ENCODE peak calls at places on chromosomes 2 and 18, in eight cellular contexts. K, B, M, G, R, O, L and Z are unnamed samples.

GRCh38 chr2:8622199-8622911 is 59.5 kb upstream of the ID2 start:
- DNase-seq in K (no peak), B (no peak), M (no peak), G (no peak), R (no peak), O (no peak), L (no peak), Z (no peak)

GRCh38 chr2:58027029-58027428 is 19.6 kb upstream of the VRK2 start:
- DNase-seq in K (no peak), B (no peak), M (no peak), G (no peak), R (no peak), O (no peak), L (no peak), Z (no peak)

GRCh38 chr2:181788883-181789555 is 102.5 kb upstream of the ITPRID2 start:
- DNase-seq in K (no peak), B (no peak), M (no peak), G (no peak), R (no peak), O (no peak), L (no peak), Z (no peak)

GRCh38 chr2:121748202-121748601 is 7.2 kb upstream of the TSN start:
- DNase-seq in K (peak), B (peak), M (no peak), G (no peak), R (peak), O (no peak), L (peak), Z (peak)

GRCh38 chr2:198296665-198297308 is 492.4 kb downstream of the PLCL1 start:
- DNase-seq in K (peak), B (peak), M (no peak), G (no peak), R (peak), O (peak), L (peak), Z (peak)

GRCh38 chr2:53768233-53768542 is 584 bp downstream of the CHAC2 start:
- DNase-seq in K (peak), B (peak), M (no peak), G (no peak), R (no peak), O (no peak), L (peak), Z (peak)

GRCh38 chr2:27322766-27323591 is at the start of gene MPV17:
- DNase-seq in K (peak), B (peak), M (peak), G (peak), R (peak), O (peak), L (peak), Z (peak)

GRCh38 chr2:47536696-47537095 is 133.7 kb downstream of the MSH2 start:
- DNase-seq in K (no peak), B (no peak), M (no peak), G (no peak), R (no peak), O (no peak), L (no peak), Z (no peak)

GRCh38 chr2:156430978-156431358 is 5.2 kb upstream of the GPD2 start:
- DNase-seq in K (no peak), B (peak), M (no peak), G (no peak), R (peak), O (no peak), L (peak), Z (peak)

GRCh38 chr2:187453078-187453641 is 5.1 kb upstream of the CALCRL start:
- DNase-seq in K (peak), B (peak), M (no peak), G (no peak), R (peak), O (no peak), L (peak), Z (peak)

GRCh38 chr2:11243512-11243911 is 88.2 kb downstream of the SLC66A3 start:
- DNase-seq in K (no peak), B (no peak), M (no peak), G (no peak), R (no peak), O (no peak), L (no peak), Z (no peak)

GRCh38 chr2:239441261-239441701 is 40.5 kb upstream of the HDAC4 start:
- DNase-seq in K (no peak), B (no peak), M (no peak), G (no peak), R (peak), O (no peak), L (no peak), Z (no peak)

GRCh38 chr2:239443102-239443620 is 42.3 kb upstream of the HDAC4 start:
- DNase-seq in K (no peak), B (no peak), M (no peak), G (no peak), R (no peak), O (no peak), L (no peak), Z (no peak)

GRCh38 chr2:239441724-239442123 is 40.9 kb upstream of the HDAC4 start:
- DNase-seq in K (no peak), B (no peak), M (no peak), G (no peak), R (no peak), O (no peak), L (no peak), Z (no peak)

GRCh38 chr2:239440511-239440959 is 39.7 kb upstream of the HDAC4 start:
- DNase-seq in K (no peak), B (no peak), M (no peak), G (no peak), R (peak), O (no peak), L (no peak), Z (no peak)

DNA sequence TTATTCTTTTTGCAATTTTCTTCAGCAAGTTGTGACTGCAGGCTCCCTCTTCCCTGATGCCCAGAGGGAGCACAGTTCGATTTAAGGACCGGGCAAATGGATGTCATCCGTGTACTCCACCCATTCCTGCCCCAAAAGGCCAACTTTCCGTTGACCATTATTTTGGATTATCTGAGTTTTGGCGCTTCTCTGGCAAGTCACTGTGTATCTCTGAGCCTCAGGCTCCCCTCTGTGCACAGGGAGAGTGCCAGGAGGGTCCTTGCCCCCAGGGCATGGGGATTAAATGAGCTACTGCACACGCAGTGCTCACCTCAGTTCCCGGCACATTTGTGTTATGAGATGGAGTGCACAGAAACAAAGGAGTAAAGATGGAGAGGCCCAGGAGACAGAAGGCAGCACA is 41.4 kb upstream of the HDAC4 start:
- DNase-seq in K (no peak), B (no peak), M (no peak), G (no peak), R (no peak), O (no peak), L (no peak), Z (no peak)
- H3K4me3 ChIP-seq in K (no peak), B (no peak), M (no peak), G (no peak), R (no peak), O (no peak), L (no peak), Z (no peak)

GRCh38 chr18:75351409-75351808 is 76.1 kb downstream of the SMIM21 start:
- DNase-seq in K (no peak), B (no peak), M (no peak), G (no peak), R (no peak), O (no peak), L (no peak), Z (no peak)
- TF ChIP-seq CTCF in K (no peak), B (no peak), M (no peak), G (no peak), R (no peak), O (no peak), L (no peak), Z (no peak)

DNA sequence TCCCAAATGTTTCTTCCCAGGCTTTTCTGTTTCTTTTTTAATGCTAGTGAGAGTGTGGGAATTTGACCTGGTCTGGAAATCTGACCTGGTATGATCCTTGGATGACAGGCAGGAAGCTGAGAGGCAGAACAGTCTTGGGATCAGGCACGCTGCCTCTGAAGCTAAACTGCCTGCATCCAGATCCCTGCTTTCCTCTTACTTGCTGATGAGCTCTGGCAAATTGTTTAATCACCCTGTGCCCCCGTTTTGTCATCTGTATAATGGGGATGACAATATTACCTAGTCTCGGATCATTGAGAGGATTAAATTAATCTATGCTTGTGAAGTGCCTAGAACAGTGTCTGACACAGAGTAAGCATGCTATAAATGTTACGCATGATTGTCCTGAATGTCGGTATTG is 3.3 kb downstream of the KLHL23 start:
- DNase-seq in K (no peak), B (no peak), M (no peak), G (no peak), R (no peak), O (no peak), L (no peak), Z (peak)
- H3K4me3 ChIP-seq in K (peak), B (no peak), M (no peak), G (peak), R (no peak), O (peak), L (no peak), Z (no peak)

GRCh38 chr2:214489181-214489580 is 78.3 kb downstream of the VWC2L start:
- DNase-seq in K (no peak), B (no peak), M (no peak), G (no peak), R (no peak), O (no peak), L (no peak), Z (no peak)
- TF ChIP-seq CTCF in K (no peak), B (no peak), M (no peak), G (no peak), R (no peak), O (no peak), L (no peak), Z (no peak)

DNA sequence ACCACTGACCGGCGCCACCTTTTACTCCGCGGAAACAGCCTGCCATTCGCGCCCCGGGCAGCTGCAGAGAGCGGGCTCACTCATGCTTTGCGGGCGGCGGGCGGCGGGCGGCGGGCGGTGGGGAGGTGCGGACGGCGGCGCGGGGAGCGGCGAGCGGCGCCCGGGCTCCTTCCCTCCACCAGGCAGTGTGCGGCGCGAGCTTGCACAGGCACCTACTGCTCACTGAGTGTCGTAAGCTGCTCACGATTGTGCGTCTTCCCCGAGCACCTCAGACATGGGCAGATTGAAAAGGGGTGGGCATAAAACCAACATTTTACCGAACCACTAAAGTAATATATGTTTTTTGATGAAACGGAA is at the start of gene LRRTM1:
- DNase-seq in K (peak), B (no peak), M (peak), G (no peak), R (no peak), O (no peak), L (no peak), Z (no peak)
- H3K4me3 ChIP-seq in K (peak), B (peak), M (no peak), G (peak), R (no peak), O (peak), L (no peak), Z (no peak)

GRCh38 chr2:103183061-103183460 is 421.2 kb downstream of the TMEM182 start:
- DNase-seq in K (no peak), B (no peak), M (no peak), G (no peak), R (no peak), O (no peak), L (no peak), Z (no peak)
- TF ChIP-seq CTCF in K (no peak), B (no peak), M (no peak), G (no peak), R (no peak), O (no peak), L (no peak), Z (no peak)

GRCh38 chr2:207681431-207681830 is 30.0 kb upstream of the CCNYL1 start:
- DNase-seq in K (no peak), B (no peak), M (no peak), G (no peak), R (no peak), O (no peak), L (no peak), Z (no peak)

GRCh38 chr2:207686812-207687211 is 24.6 kb upstream of the CCNYL1 start:
- DNase-seq in K (no peak), B (no peak), M (no peak), G (no peak), R (no peak), O (no peak), L (no peak), Z (no peak)

GRCh38 chr2:207683879-207684627 is 27.4 kb upstream of the CCNYL1 start:
- DNase-seq in K (no peak), B (peak), M (no peak), G (no peak), R (peak), O (no peak), L (no peak), Z (peak)

GRCh38 chr2:207682557-207682956 is 28.9 kb upstream of the CCNYL1 start:
- DNase-seq in K (no peak), B (no peak), M (no peak), G (no peak), R (no peak), O (no peak), L (peak), Z (no peak)

GRCh38 chr2:207683438-207683837 is 28.0 kb upstream of the CCNYL1 start:
- DNase-seq in K (no peak), B (no peak), M (no peak), G (no peak), R (no peak), O (no peak), L (no peak), Z (no peak)
- H3K4me3 ChIP-seq in K (no peak), B (no peak), M (no peak), G (no peak), R (no peak), O (no peak), L (no peak), Z (no peak)